ENCODE peak calls at places on chromosomes 6 and 20, in five cellular contexts. E, C, K, J and T are unnamed samples. For H3K27me3, the result is how much of the 10 kb centered on the place peaks cover.

GRCh38 chr20:33666293-33667244 is at the start of gene ACTL10:
- DNase-seq in E (peak), C (peak), K (peak), J (peak), T (peak)

GRCh38 chr6:85670573-85670972 is 27.9 kb upstream of the SYNCRIP start:
- DNase-seq in E (no peak), C (no peak), K (no peak), J (peak), T (no peak)

GRCh38 chr6:144143878-144144277 is 6.4 kb upstream of the STX11 start:
- DNase-seq in E (no peak), C (no peak), K (no peak), J (no peak), T (no peak)

GRCh38 chr6:156980515-156980914 is 203.3 kb downstream of the ARID1B start:
- DNase-seq in E (no peak), C (no peak), K (no peak), J (no peak), T (no peak)

GRCh38 chr6:136446579-136447182 is 103.5 kb downstream of the MAP7 start:
- DNase-seq in E (no peak), C (no peak), K (no peak), J (peak), T (no peak)

GRCh38 chr6:113162739-113163138 is 694.4 kb upstream of the MARCKS start:
- DNase-seq in E (no peak), C (no peak), K (no peak), J (no peak), T (no peak)

GRCh38 chr6:16630035-16630643 is 131.1 kb downstream of the ATXN1 start:
- DNase-seq in E (no peak), C (no peak), K (no peak), J (no peak), T (no peak)

GRCh38 chr6:151679081-151679480 is 128.4 kb upstream of the ESR1 start:
- DNase-seq in E (no peak), C (no peak), K (peak), J (peak), T (no peak)

GRCh38 chr6:40163924-40164323 is 229.7 kb upstream of the MOCS1 start:
- DNase-seq in E (no peak), C (no peak), K (no peak), J (no peak), T (no peak)

GRCh38 chr6:89596056-89596455 is 42.5 kb downstream of the LYRM2 start:
- DNase-seq in E (no peak), C (no peak), K (no peak), J (no peak), T (no peak)

GRCh38 chr6:152700427-152700826 is 2.7 kb downstream of the MYCT1 start:
- DNase-seq in E (no peak), C (no peak), K (no peak), J (peak), T (no peak)

DNA sequence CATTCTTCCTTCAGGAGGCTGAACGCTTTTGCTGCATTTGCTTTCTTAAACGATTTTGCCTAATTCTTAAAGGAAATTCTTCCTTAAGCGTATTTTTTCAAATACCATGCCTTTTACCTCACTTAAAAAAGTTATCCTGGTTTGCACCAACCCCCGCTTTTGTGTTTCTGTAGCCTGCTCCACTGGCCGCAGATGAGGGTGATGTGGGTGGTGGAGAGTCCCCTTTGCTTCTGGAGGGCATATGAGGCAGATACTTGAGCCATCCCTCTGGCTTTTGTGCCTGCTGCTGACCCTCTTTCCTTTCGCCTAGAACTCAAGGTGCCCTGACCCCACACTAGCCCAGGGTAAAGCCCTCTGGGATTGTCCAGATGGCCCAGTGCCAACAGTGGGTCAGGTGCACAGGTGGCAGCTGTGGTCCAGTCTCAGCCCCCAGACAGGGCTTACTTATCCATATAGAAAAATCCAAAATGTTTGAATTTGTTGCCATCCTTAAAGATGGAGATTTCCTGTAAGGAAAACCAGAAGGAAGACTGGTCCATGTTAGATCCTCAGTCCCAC is 43.9 kb downstream of the SPATA2 start:
- DNase-seq in E (no peak), C (no peak), K (no peak), J (no peak), T (no peak)
- H3K4me3 ChIP-seq in E (no peak), C (no peak), K (no peak), J (no peak), T (no peak)

DNA sequence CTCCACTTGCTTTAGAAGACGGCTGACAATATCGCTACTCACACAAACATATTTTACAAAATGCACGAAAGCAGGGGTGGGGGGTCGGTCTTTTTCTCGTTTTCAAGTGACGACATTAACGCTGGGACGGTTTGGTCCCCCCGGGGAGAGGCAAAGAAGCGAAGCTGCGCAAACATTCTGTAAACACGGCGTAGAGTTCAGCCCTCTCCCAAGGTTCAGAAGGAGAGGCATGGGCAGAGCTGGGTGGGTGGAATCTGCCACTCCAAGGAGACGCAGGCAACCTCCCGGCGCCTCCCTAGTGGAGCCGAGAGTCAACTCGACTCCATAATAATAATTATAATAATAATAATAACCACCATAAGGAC is 2.4 kb downstream of the NKX2-2 start:
- DNase-seq in E (no peak), C (no peak), K (no peak), J (no peak), T (no peak)
- H3K27me3 ChIP-seq in E (under half), C (under half), K (half or more), J (half or more), T (half or more)

GRCh38 chr20:58650776-58651547 is at the start of gene STX16:
- DNase-seq in E (peak), C (peak), K (peak), J (peak), T (peak)
- H3K27ac ChIP-seq in E (peak), C (peak), K (peak), J (peak), T (peak)

GRCh38 chr20:21702553-21703467 is 2.7 kb upstream of the PAX1 start:
- DNase-seq in E (peak), C (peak), K (no peak), J (peak), T (no peak)
- H3K4me3 ChIP-seq in E (no peak), C (peak), K (no peak), J (no peak), T (no peak)

GRCh38 chr6:2509746-2510145 is 241.0 kb downstream of the MYLK4 start:
- DNase-seq in E (no peak), C (no peak), K (no peak), J (peak), T (no peak)
- H3K27me3 ChIP-seq in E (under half), C (under half), K (under half), J (under half), T (under half)

GRCh38 chr20:62888406-62888805 is 26.8 kb upstream of the TCFL5 start:
- DNase-seq in E (no peak), C (no peak), K (no peak), J (no peak), T (no peak)

GRCh38 chr20:62886709-62887058 is 25.1 kb upstream of the TCFL5 start:
- DNase-seq in E (no peak), C (no peak), K (no peak), J (no peak), T (no peak)

GRCh38 chr20:62887860-62888239 is 26.2 kb upstream of the TCFL5 start:
- DNase-seq in E (no peak), C (no peak), K (no peak), J (no peak), T (no peak)

GRCh38 chr20:62885808-62886708 is 24.4 kb upstream of the TCFL5 start:
- DNase-seq in E (no peak), C (no peak), K (no peak), J (no peak), T (no peak)

DNA sequence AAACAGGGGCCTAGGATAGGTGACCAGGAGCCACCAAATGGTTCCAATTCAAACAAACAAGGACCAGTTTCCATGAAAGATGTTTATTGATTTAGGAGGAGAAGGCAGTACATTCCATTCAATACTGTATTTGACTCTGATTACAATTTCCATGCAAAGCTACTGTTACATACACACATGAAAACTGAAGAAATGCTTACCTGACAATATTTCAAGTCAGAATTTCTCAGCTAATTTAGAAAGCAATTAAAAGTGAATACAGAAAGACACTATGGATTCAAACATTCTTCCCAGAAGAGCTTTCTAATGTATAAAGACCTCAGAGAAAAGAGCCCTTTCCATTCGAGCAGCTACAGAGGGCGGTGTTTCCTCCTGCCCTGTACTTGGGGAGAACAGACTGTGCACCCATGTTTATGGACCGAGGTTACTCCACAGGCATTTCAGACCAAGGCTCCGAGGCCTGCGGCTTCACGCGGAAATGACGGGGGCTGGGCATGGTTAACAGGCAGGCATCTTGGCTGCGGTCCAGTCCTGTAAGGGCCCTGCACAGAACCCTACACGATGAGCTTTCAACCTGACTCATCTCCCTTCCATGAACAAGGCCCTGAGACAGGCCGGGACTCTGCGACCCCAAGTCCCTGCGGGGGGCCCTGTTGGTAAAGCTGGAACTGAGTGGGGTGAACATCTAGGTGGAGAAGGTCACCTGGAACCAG is 25.7 kb upstream of the TCFL5 start:
- DNase-seq in E (no peak), C (peak), K (peak), J (peak), T (no peak)
- H3K27ac ChIP-seq in E (no peak), C (no peak), K (no peak), J (peak), T (no peak)

DNA sequence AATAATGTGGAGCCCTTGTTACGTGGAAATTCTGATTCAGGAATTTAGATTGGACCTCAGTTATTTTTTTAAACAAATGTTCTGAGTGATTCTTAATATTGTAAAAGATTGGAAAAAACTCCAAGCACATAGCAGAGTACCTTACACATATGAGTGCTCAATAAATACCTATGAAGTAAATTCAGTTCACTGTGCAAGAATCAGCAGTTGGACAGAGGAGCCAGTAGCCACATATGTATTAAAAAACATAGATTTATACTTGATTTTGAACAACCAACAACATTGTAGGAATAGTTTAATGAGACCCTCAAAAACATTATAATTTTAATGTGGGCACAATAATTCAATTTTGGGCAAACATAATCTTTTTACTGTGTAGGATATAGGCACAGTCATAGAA is 109.3 kb upstream of the B3GAT2 start:
- DNase-seq in E (no peak), C (no peak), K (no peak), J (no peak), T (no peak)
- H3K4me3 ChIP-seq in E (no peak), C (no peak), K (no peak), J (no peak), T (no peak)

DNA sequence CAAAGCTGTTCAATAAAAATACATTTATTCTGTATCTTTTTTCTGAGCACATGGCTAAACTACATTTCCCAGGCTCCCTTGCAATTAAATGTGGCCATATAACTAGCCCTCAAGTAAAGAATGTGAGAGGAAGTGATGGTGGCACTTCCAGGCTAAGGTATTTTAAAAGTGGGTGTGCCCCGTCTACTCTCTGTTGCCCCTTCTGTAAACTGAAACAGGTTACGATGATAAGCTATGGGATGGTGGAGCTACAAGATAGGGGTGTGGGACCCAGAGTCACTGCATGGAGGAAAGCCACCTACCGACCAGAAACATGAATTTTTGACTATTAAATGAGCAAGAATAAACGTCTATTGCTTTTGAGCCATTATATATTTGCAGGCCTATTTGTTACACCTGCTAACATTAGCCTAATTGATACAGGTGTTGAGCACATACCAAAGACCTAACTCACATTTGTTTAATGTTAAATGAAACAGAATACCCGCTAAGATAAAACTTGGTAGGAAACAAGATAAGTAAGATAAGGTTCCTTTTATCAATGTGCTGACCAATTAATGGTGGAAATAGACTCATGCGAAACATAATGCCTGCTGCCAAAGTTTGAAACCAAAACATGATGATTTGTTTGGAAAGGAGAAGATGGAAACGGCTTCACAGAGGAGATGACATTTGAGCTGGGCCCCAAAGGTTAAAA is 3.0 kb downstream of the FYN start:
- DNase-seq in E (peak), C (no peak), K (no peak), J (no peak), T (no peak)
- H3K27me3 ChIP-seq in E (under half), C (under half), K (under half), J (under half), T (under half)

GRCh38 chr6:92682999-92683398 is 736.4 kb downstream of the EPHA7 start:
- DNase-seq in E (no peak), C (no peak), K (no peak), J (no peak), T (no peak)
- H3K27ac ChIP-seq in E (no peak), C (no peak), K (no peak), J (no peak), T (no peak)

DNA sequence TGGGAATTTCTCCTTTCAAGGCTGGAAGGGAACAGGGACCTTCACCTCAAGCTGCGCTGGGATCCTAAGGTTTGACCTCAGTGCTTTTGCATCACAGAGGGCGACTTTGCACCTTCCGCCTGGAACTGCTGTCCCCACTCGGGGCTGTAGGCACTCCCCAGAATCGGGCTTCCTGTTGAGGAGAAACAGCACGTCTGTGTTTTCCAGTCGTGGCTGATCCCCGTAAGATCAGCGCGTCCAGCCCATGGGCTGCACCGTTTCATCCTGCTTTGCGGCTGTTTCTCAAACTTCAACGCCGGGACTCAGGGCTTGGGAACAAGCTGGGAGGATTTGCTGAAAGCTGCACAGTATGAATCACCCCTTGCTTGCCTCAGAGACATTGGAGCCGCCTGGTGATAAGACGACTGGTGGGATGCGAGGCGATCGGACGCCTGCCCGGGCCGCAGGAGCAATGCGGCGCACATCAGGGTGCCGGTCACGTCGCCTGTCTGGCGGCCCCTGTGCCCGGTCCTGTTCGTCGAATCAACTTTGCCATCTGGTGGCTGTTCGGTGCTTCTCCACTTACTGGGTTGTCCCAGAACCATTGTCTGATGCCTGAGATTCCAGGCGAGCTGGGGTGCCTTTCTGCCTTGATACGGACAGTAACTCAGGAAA is 53.6 kb upstream of the FRMD1 start:
- DNase-seq in E (peak), C (peak), K (peak), J (peak), T (peak)
- H3K4me3 ChIP-seq in E (no peak), C (peak), K (no peak), J (no peak), T (peak)